ENCODE peak calls at places on chromosome 10, in seven cellular contexts. G, S, N, M, X, K and D are unnamed samples.

GRCh38 chr10:86362566-86363183 is 3.9 kb downstream of the GRID1 start:
- DNase-seq in X (no peak), G (no peak), M (no peak), K (no peak), S (no peak), N (no peak), D (no peak)

GRCh38 chr10:80500572-80501380 is 36.9 kb upstream of the SH2D4B start:
- DNase-seq in G (no peak), X (peak), N (no peak), M (no peak), S (no peak), K (no peak), D (no peak)

GRCh38 chr10:99958287-99958686 is 51.5 kb downstream of the DNMBP start:
- DNase-seq in G (no peak), M (no peak), X (no peak), N (no peak), S (no peak), K (no peak), D (no peak)

GRCh38 chr10:123381271-123381670 is 227.1 kb downstream of the BUB3 start:
- DNase-seq in M (no peak), G (no peak), N (peak), K (no peak), X (no peak), S (no peak), D (no peak)

GRCh38 chr10:16652154-16652553 is 130.5 kb upstream of the C1QL3 start:
- DNase-seq in S (no peak), M (no peak), G (no peak), K (no peak), X (no peak), N (no peak), D (no peak)

GRCh38 chr10:117804470-117805011 is 242.2 kb downstream of the RAB11FIP2 start:
- DNase-seq in X (peak), M (no peak), G (no peak), S (no peak), K (no peak), N (no peak), D (no peak)

GRCh38 chr10:76035728-76036409 is 604.4 kb downstream of the LRMDA start:
- DNase-seq in G (no peak), M (no peak), X (no peak), K (no peak), N (no peak), S (no peak), D (no peak)

GRCh38 chr10:69803809-69804208 is 2.1 kb downstream of the COL13A1 start:
- DNase-seq in M (no peak), K (no peak), G (no peak), N (no peak), S (no peak), X (no peak), D (no peak)

GRCh38 chr10:49598986-49599385 is 11.1 kb upstream of the SLC18A3 start:
- DNase-seq in N (no peak), G (no peak), K (no peak), M (no peak), S (no peak), X (no peak), D (no peak)

GRCh38 chr10:49564461-49565009 is 25.6 kb upstream of the ERCC6 start:
- DNase-seq in G (no peak), N (no peak), M (no peak), S (no peak), X (no peak), K (no peak), D (no peak)

GRCh38 chr10:121526801-121527221 is 71.4 kb downstream of the FGFR2 start:
- DNase-seq in X (no peak), M (no peak), G (no peak), S (peak), N (no peak), K (no peak), D (no peak)

GRCh38 chr10:51699475-51700227 is at the start of gene CSTF2T:
- DNase-seq in G (peak), K (peak), M (peak), N (peak), S (peak), X (peak), D (peak)

GRCh38 chr10:17235136-17235535 is 7.1 kb downstream of the VIM start:
- DNase-seq in N (no peak), G (no peak), S (no peak), X (no peak), M (no peak), K (no peak), D (peak)

GRCh38 chr10:71600856-71601255 is 118.7 kb downstream of the C10orf105 start:
- DNase-seq in S (no peak), K (no peak), G (no peak), M (no peak), N (no peak), X (no peak), D (no peak)

GRCh38 chr10:71081229-71081560 is 131.2 kb upstream of the UNC5B start:
- DNase-seq in S (no peak), G (no peak), M (no peak), K (peak), N (no peak), X (no peak), D (peak)

GRCh38 chr10:75143353-75143752 is 31.9 kb downstream of the SAMD8 start:
- DNase-seq in X (no peak), K (no peak), G (no peak), N (no peak), S (no peak), M (no peak), D (no peak)

GRCh38 chr10:102538811-102539210 is 35.0 kb downstream of the SUFU start:
- DNase-seq in S (no peak), N (no peak), M (no peak), K (no peak), X (no peak), G (no peak), D (no peak)

GRCh38 chr10:63915240-63915639 is 394.0 kb downstream of the REEP3 start:
- DNase-seq in M (no peak), X (no peak), N (no peak), S (no peak), G (no peak), K (no peak), D (no peak)

GRCh38 chr10:78684954-78685353 is 383.8 kb upstream of the ZMIZ1 start:
- DNase-seq in G (no peak), S (no peak), K (no peak), N (no peak), M (no peak), X (no peak), D (no peak)
- TF ChIP-seq SP1 in G (no peak), S (no peak), K (no peak), N (no peak), M (no peak), X (no peak), D (no peak)

GRCh38 chr10:44675086-44675874 is 235.9 kb upstream of the TMEM72 start:
- DNase-seq in N (no peak), S (no peak), K (no peak), G (no peak), X (no peak), M (no peak), D (no peak)
- TF ChIP-seq SP1 in N (no peak), S (no peak), K (no peak), G (no peak), X (no peak), M (no peak), D (no peak)

GRCh38 chr10:119445311-119445934 is 97.1 kb downstream of the RGS10 start:
- DNase-seq in K (peak), N (peak), S (peak), G (peak), X (no peak), M (peak), D (peak)
- TF ChIP-seq SP1 in K (no peak), N (no peak), S (no peak), G (no peak), X (no peak), M (no peak), D (no peak)

GRCh38 chr10:133465950-133466474 is 12.3 kb downstream of the SCART1 start:
- DNase-seq in M (no peak), S (peak), K (no peak), N (no peak), X (no peak), G (no peak), D (no peak)
- TF ChIP-seq SP1 in M (no peak), S (no peak), K (no peak), N (no peak), X (no peak), G (no peak), D (no peak)